ENCODE peak calls at places on chromosomes 7 and 10, in ten cellular contexts. F is fibroblast of lung, H is PC-9, Z is astrocyte, P is hepatocyte, N is mammary epithelial cell, W is PC-3, Y is GM23248, X is HCT116, R is HepG2. E is an unnamed sample. For H3K4me1, the result is how much of the 10 kb centered on the place peaks cover.

GRCh38 chr10:12188656-12189055 is 7.0 kb downstream of the NUDT5 start:
- DNase-seq in F (no peak), R (no peak), H (no peak), X (no peak), P (no peak), Y (no peak), Z (no peak), N (no peak), W (no peak), E (no peak)

GRCh38 chr10:115935731-115936130 is 337.3 kb downstream of the GFRA1 start:
- DNase-seq in P (no peak), H (no peak), Z (no peak), R (no peak), N (no peak), F (no peak), W (no peak), Y (no peak), X (no peak), E (no peak)

GRCh38 chr10:21161090-21161625 is 264.0 kb upstream of the NEBL start:
- DNase-seq in N (no peak), H (no peak), P (no peak), W (no peak), F (no peak), R (no peak), X (no peak), Y (no peak), Z (no peak), E (peak)

GRCh38 chr10:76082956-76083355 is 651.5 kb downstream of the LRMDA start:
- DNase-seq in H (no peak), Z (peak), P (no peak), X (peak), N (peak), R (no peak), Y (peak), F (peak), W (peak), E (peak)

GRCh38 chr10:79444243-79445119 is 943 bp downstream of the ZCCHC24 start:
- DNase-seq in Y (peak), X (no peak), N (peak), F (peak), Z (no peak), P (peak), H (peak), R (no peak), W (peak), E (peak)

GRCh38 chr10:88313897-88314296 is 269.2 kb downstream of the RNLS start:
- DNase-seq in X (no peak), F (no peak), Y (no peak), W (no peak), R (no peak), N (no peak), P (no peak), Z (no peak), H (no peak), E (no peak)

GRCh38 chr10:52420656-52421055 is 106.6 kb downstream of the DKK1 start:
- DNase-seq in N (no peak), R (no peak), P (no peak), X (no peak), F (no peak), Z (peak), H (no peak), Y (peak), W (no peak), E (no peak)

GRCh38 chr7:128792471-128793183 is 859 bp downstream of the CCDC136 start:
- DNase-seq in N (no peak), P (no peak), W (no peak), Z (no peak), X (no peak), H (no peak), R (no peak), Y (no peak), F (no peak), E (no peak)

GRCh38 chr10:110576220-110576619 is 8.7 kb downstream of the SMC3 start:
- DNase-seq in Y (peak), N (peak), P (no peak), R (no peak), Z (peak), F (peak), X (no peak), H (no peak), W (peak), E (no peak)

GRCh38 chr7:77269360-77270075 is 69.9 kb upstream of the FGL2 start:
- DNase-seq in Z (no peak), P (no peak), R (no peak), H (no peak), F (no peak), X (no peak), W (no peak), N (no peak), Y (no peak), E (no peak)

GRCh38 chr10:67401711-67402110 is 294.3 kb downstream of the CTNNA3 start:
- DNase-seq in N (no peak), P (no peak), R (no peak), F (no peak), X (no peak), H (no peak), W (no peak), Z (no peak), Y (no peak), E (no peak)

GRCh38 chr10:123549761-123550454 is 116.2 kb upstream of the GPR26 start:
- DNase-seq in W (no peak), F (no peak), Z (no peak), N (no peak), H (no peak), X (no peak), R (no peak), Y (no peak), P (no peak), E (no peak)

GRCh38 chr7:96989241-96989858 is 16.0 kb upstream of the DLX6 start:
- DNase-seq in F (no peak), N (no peak), W (no peak), R (no peak), H (no peak), X (no peak), Z (no peak), Y (no peak), P (no peak), E (peak)

GRCh38 chr10:86888585-86889381 is 68.6 kb downstream of the MMRN2 start:
- DNase-seq in R (no peak), W (peak), Z (peak), N (peak), H (no peak), X (no peak), Y (peak), P (no peak), F (peak), E (no peak)

GRCh38 chr10:132858121-132859081 is 72.5 kb upstream of the NKX6-2 start:
- DNase-seq in Y (no peak), R (no peak), X (no peak), P (no peak), N (no peak), Z (no peak), W (no peak), H (no peak), F (no peak), E (no peak)

GRCh38 chr10:105761861-105762260 is 1120.8 kb downstream of the SORCS3 start:
- DNase-seq in Y (no peak), F (no peak), P (no peak), Z (no peak), X (no peak), W (no peak), R (no peak), N (no peak), H (no peak), E (no peak)

GRCh38 chr10:92068900-92069299 is 145.3 kb downstream of the BTAF1 start:
- DNase-seq in H (no peak), W (no peak), Y (peak), F (peak), P (no peak), Z (peak), X (no peak), R (no peak), N (peak), E (no peak)

GRCh38 chr10:43284341-43284910 is 17.6 kb upstream of the RASGEF1A start:
- DNase-seq in X (no peak), H (peak), Z (no peak), F (no peak), P (peak), W (peak), N (peak), R (no peak), Y (peak), E (peak)

GRCh38 chr10:21138769-21139324 is 241.7 kb upstream of the NEBL start:
- DNase-seq in Z (no peak), Y (no peak), X (no peak), H (no peak), R (no peak), F (peak), N (no peak), P (no peak), W (no peak), E (no peak)

DNA sequence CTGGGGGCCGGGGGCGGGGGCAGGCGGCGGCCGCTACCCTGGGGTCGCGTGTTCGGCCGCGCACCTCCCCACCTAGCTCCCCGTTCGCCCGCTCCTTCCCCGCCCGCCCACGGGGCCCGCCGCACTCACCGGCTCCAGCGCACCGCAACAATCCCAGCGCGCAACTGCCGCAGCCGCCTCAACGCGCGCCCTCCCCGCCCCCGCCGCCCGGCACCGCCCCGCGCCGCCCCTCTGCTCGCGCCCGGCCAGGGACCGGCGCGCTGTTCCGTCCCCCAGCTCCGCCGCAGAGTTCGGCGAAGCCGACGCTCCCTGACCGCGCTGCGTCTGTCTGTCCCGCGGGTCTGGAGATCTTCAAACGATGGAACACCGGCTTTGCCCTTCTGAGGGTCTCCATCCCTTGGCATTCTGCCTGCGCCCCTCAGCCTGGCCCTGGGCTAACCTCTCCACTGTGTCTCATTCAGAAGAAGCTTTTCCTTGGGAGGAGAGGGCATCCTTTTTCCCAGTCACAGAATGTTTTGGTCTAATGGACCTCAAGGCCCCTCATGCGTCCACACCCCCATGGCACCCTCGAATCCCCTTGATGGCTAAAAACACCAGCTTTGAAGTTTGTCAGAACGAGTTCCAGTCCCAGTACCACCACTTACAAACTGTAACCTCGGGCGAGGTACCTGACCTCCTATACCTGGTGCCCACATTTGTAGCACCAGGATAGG is at the start of gene NT5C2:
- DNase-seq in W (peak), H (peak), X (peak), Z (peak), Y (peak), N (peak), P (peak), R (peak), F (peak), E (peak)
- TF ChIP-seq EZH2 in W (no peak), H (no peak), X (no peak), Z (no peak), Y (no peak), N (no peak), P (no peak), R (no peak), F (no peak), E (no peak)

GRCh38 chr10:32985341-32985764 is 27.3 kb upstream of the ITGB1 start:
- DNase-seq in R (no peak), W (peak), F (no peak), P (no peak), Y (no peak), X (no peak), Z (no peak), N (peak), H (no peak), E (no peak)
- H3K4me1 ChIP-seq in R (half or more), W (half or more), F (under half), P (under half), Y (half or more), X (half or more), Z (under half), N (under half), H (half or more), E (under half)

GRCh38 chr10:23695825-23696420 is 257.0 kb downstream of the OTUD1 start:
- DNase-seq in X (no peak), Z (no peak), N (no peak), Y (no peak), W (no peak), R (no peak), H (no peak), F (no peak), P (no peak), E (peak)

GRCh38 chr10:23694921-23695824 is 256.3 kb downstream of the OTUD1 start:
- DNase-seq in X (no peak), P (peak), R (no peak), Y (no peak), W (no peak), H (no peak), N (no peak), Z (no peak), F (no peak), E (peak)

GRCh38 chr10:23693895-23694294 is 255.0 kb downstream of the OTUD1 start:
- DNase-seq in X (no peak), N (no peak), Y (no peak), P (peak), Z (no peak), H (no peak), R (no peak), W (no peak), F (no peak), E (peak)

GRCh38 chr10:23694446-23694920 is 255.6 kb downstream of the OTUD1 start:
- DNase-seq in F (no peak), Y (no peak), X (no peak), P (peak), N (peak), W (no peak), H (no peak), Z (no peak), R (no peak), E (peak)

DNA sequence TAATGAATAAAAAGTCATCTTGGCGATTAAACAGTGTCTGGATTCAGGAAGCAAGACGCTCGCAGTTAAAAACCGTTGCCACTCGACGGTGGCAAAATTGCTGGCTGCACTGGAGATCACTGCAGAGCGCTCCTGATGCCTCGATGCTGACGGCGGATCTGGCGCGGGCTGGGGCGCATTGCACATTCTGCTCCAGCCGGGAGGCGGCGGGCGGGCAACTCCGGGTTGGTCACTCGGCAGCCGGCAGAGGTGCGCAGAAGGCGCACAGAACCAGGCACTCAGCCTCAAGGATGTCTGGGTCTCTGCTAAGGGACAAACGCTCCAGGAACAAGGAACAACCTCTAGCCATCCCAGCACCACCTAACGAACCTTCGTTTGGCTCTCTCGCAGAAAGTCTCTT is 254.5 kb downstream of the OTUD1 start:
- DNase-seq in H (no peak), R (no peak), Y (peak), P (no peak), W (no peak), X (no peak), N (peak), Z (no peak), F (no peak), E (peak)
- TF ChIP-seq EZH2 in H (no peak), R (no peak), Y (no peak), P (no peak), W (no peak), X (no peak), N (no peak), Z (no peak), F (no peak), E (no peak)

GRCh38 chr7:102280521-102280920 is 6.1 kb upstream of the SH2B2 start:
- DNase-seq in H (no peak), X (no peak), Y (no peak), F (no peak), R (no peak), W (no peak), P (no peak), N (no peak), Z (no peak), E (no peak)
- H3K4me1 ChIP-seq in H (under half), X (under half), Y (under half), F (under half), R (under half), W (under half), P (under half), N (under half), Z (under half), E (under half)

GRCh38 chr10:14009315-14010082 is 321.2 kb downstream of the FRMD4A start:
- DNase-seq in Y (peak), F (peak), P (peak), R (no peak), W (peak), N (peak), Z (peak), X (no peak), H (no peak), E (no peak)
- TF ChIP-seq EZH2 in Y (no peak), F (no peak), P (no peak), R (no peak), W (no peak), N (no peak), Z (no peak), X (no peak), H (no peak), E (no peak)

DNA sequence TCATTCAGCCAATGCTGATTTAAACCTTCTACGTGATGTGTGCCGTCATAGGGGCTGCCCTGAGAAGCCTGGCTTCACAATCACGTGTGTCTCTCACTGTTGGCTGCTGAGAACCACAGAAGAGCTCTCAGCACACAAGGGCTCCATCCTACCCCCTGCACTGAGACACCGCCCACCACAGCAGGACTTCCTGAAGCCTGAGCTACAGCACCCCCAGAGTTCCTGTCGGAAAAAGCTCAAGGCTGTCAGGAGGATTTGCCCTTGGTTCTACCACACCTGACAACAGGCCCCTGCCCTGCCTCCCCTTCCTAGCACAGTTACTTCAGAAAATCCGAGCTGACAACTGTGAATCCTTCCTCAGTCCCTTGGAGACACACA is 191.9 kb downstream of the MAD1L1 start:
- DNase-seq in X (no peak), R (no peak), P (no peak), Y (no peak), F (no peak), N (no peak), Z (no peak), W (no peak), H (no peak), E (no peak)
- H3K4me1 ChIP-seq in X (under half), R (under half), P (under half), Y (under half), F (under half), N (under half), Z (under half), W (under half), H (under half), E (under half)

GRCh38 chr7:130736298-130736900 is 2.4 kb upstream of the KLF14 start:
- DNase-seq in H (no peak), P (no peak), R (no peak), F (no peak), X (no peak), Y (no peak), N (no peak), Z (no peak), W (no peak), E (no peak)
- TF ChIP-seq EZH2 in H (no peak), P (no peak), R (no peak), F (no peak), X (no peak), Y (no peak), N (no peak), Z (no peak), W (no peak), E (no peak)

GRCh38 chr7:73718905-73719805 is at the start of gene STX1A:
- DNase-seq in H (peak), Z (peak), Y (peak), P (peak), R (peak), W (peak), F (peak), N (peak), X (no peak), E (peak)
- H3K4me1 ChIP-seq in H (half or more), Z (under half), Y (under half), P (under half), R (under half), W (under half), F (under half), N (under half), X (half or more), E (under half)